ENCODE peak calls at places on chromosomes 7 and 10, in five cellular contexts. T is T47D, N is HCT116, J is HepG2, M is SK-N-SH. K is an unnamed sample.
A peak's percentile ranks its signal among the peaks of the same experiment; 100 is the strongest.

GRCh38 chr10:74967850-74968620 is 141.6 kb downstream of the KAT6B start:
- DNase-seq in N (no peak), M (no peak), J (peak; percentile 37), T (no peak), K (no peak)

GRCh38 chr7:82629583-82629982 is 186.0 kb upstream of the CACNA2D1 start:
- DNase-seq in T (no peak), N (no peak), M (no peak), J (no peak), K (no peak)

GRCh38 chr10:28763471-28763870 is 86.2 kb downstream of the BAMBI start:
- DNase-seq in J (no peak), T (no peak), N (no peak), M (no peak), K (no peak)

GRCh38 chr10:29636178-29636577 is 1.4 kb upstream of the SVIL start:
- DNase-seq in T (no peak), J (no peak), N (no peak), M (no peak), K (no peak)

GRCh38 chr10:18164093-18164492 is 23.9 kb downstream of the CACNB2 start:
- DNase-seq in M (no peak), N (no peak), J (no peak), T (no peak), K (no peak)

GRCh38 chr7:4841007-4841784 is 20.6 kb downstream of the PAPOLB start:
- DNase-seq in J (no peak), M (no peak), N (no peak), T (no peak), K (no peak)

GRCh38 chr10:101062231-101063161 is 707 bp downstream of the KAZALD1 start:
- DNase-seq in N (no peak), T (peak; percentile 47), M (peak; percentile 59), J (peak; percentile 68), K (no peak)

GRCh38 chr7:140625908-140626868 is 14.4 kb downstream of the DENND2A start:
- DNase-seq in J (no peak), T (no peak), N (no peak), M (peak; percentile 69), K (peak; percentile 69)

GRCh38 chr10:56116684-56117083 is 244.4 kb downstream of the ZWINT start:
- DNase-seq in J (peak; percentile 2), T (no peak), M (peak; percentile 2), N (no peak), K (no peak)

GRCh38 chr7:43108255-43109011 is 4.0 kb upstream of the HECW1 start:
- DNase-seq in J (peak; percentile 45), M (peak; percentile 76), N (peak; percentile 44), T (peak; percentile 78), K (peak; percentile 98)

GRCh38 chr10:93947055-93947454 is 46.7 kb upstream of the PLCE1 start:
- DNase-seq in M (no peak), N (no peak), T (no peak), J (peak; percentile 27), K (no peak)

GRCh38 chr10:126646101-126646500 is 24.4 kb downstream of the C10orf90 start:
- DNase-seq in T (no peak), M (no peak), N (no peak), J (no peak), K (no peak)

GRCh38 chr10:28284126-28284525 is 18.7 kb downstream of the MPP7 start:
- DNase-seq in M (no peak), J (peak; percentile 46), T (peak; percentile 26), N (no peak), K (no peak)

GRCh38 chr10:120732643-120733313 is 118.4 kb upstream of the WDR11 start:
- DNase-seq in N (no peak), J (no peak), M (no peak), T (no peak), K (no peak)

GRCh38 chr7:42414028-42414427 is 177.0 kb upstream of the GLI3 start:
- DNase-seq in T (no peak), M (no peak), J (no peak), N (no peak), K (no peak)

GRCh38 chr10:69809318-69809717 is 7.6 kb downstream of the COL13A1 start:
- DNase-seq in J (no peak), T (no peak), N (no peak), M (no peak), K (no peak)

GRCh38 chr10:69806266-69806665 is 4.6 kb downstream of the COL13A1 start:
- DNase-seq in T (no peak), N (no peak), M (no peak), J (no peak), K (no peak)

GRCh38 chr10:69807696-69808095 is 6.0 kb downstream of the COL13A1 start:
- DNase-seq in M (peak; percentile 32), T (no peak), N (peak; percentile 46), J (no peak), K (no peak)

GRCh38 chr10:69804775-69805174 is 3.1 kb downstream of the COL13A1 start:
- DNase-seq in M (no peak), T (no peak), J (no peak), N (no peak), K (no peak)

GRCh38 chr10:69807122-69807521 is 5.4 kb downstream of the COL13A1 start:
- DNase-seq in N (peak; percentile 45), T (no peak), J (no peak), M (no peak), K (no peak)
- TF ChIP-seq JUND in N (no peak), T (no peak), J (no peak), M (peak; percentile 53), K (no peak)

DNA sequence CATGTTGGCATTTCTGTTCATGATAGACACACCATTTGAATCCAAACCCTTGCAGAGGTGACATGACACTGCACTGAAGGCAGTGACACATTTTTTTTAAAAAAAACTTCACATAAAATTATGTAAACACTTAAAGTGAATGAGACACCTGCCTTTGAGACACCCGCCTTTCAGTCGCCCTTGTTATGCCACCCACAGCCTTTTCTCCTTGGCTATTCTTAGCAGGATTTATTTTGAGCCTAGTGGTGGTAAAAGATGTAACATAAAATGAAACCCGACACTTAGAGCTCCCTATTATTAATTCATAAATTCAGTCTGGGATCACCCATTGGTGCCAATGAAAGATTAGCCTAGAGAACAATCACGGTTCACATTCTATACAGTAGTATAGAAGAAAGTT is 161.3 kb downstream of the DYNC1I1 start:
- DNase-seq in N (no peak), M (no peak), T (no peak), J (no peak), K (no peak)
- TF ChIP-seq JUND in N (no peak), M (no peak), T (no peak), J (no peak), K (no peak)

GRCh38 chr10:3094565-3095168 is 27.3 kb downstream of the PFKP start:
- DNase-seq in N (no peak), M (no peak), J (peak; percentile 16), T (no peak), K (no peak)
- TF ChIP-seq JUND in N (no peak), M (no peak), J (no peak), T (no peak), K (no peak)

GRCh38 chr7:45923290-45923689 is 2.2 kb upstream of the IGFBP3 start:
- DNase-seq in T (peak; percentile 59), M (peak; percentile 78), J (peak; percentile 23), N (no peak), K (no peak)

GRCh38 chr7:45923818-45924217 is 2.7 kb upstream of the IGFBP3 start:
- DNase-seq in J (no peak), N (no peak), M (no peak), T (no peak), K (no peak)

GRCh38 chr7:45924283-45924682 is 3.2 kb upstream of the IGFBP3 start:
- DNase-seq in J (no peak), M (no peak), N (no peak), T (no peak), K (no peak)

GRCh38 chr7:45930967-45931366 is 9.9 kb upstream of the IGFBP3 start:
- DNase-seq in J (no peak), N (no peak), M (no peak), T (no peak), K (no peak)

DNA sequence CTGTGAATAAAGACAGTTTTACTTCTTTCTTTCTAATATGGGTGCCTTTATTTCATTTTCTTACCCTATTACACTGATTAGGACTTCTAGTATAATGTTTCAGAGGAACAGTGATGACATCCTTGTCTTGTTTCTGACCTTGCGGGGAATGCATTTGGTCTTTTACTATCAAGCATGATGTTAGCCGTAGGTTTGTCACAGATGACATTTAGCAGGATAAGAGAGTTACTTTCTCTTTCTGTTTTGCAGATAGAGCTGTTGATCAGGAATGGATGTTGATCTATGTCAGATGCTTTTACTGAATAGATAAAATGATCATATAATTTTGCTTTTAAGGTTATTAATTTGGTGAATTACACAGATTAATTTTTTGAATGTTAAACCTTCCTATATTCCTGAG is 6.7 kb upstream of the IGFBP3 start:
- DNase-seq in M (no peak), J (no peak), N (no peak), T (no peak), K (no peak)
- TF ChIP-seq JUND in M (no peak), J (no peak), N (no peak), T (no peak), K (no peak)

GRCh38 chr7:19798986-19799385 is 25.6 kb upstream of the TMEM196 start:
- DNase-seq in T (no peak), J (no peak), M (no peak), N (no peak), K (no peak)
- TF ChIP-seq JUND in T (no peak), J (no peak), M (no peak), N (no peak), K (no peak)

DNA sequence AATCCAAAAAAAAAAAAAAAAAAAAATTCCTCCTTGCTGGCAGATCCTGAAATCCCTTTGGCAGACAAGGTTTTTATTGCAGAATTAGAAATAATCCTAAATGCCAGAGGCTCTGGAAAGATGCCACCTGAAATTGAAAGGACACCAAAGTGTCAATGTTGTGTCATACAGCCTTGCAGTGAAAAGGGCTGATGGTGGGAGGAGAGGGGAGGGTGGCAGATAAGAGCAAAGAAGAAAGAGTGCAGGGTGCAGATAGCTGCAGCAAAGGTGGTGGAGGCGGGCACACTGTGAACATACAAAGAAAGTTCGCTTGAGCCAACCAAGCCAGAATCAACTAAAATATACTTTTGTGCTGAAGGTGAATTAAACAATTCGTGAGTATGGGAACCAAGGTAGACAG is 8.1 kb upstream of the OPTN start:
- DNase-seq in M (no peak), T (no peak), N (no peak), J (no peak), K (no peak)
- TF ChIP-seq JUND in M (no peak), T (no peak), N (no peak), J (no peak), K (no peak)

GRCh38 chr10:43679509-43679908 is 30.8 kb upstream of the ZNF32 start:
- DNase-seq in J (no peak), N (no peak), T (no peak), M (no peak), K (no peak)
- TF ChIP-seq JUND in J (no peak), N (no peak), T (no peak), M (no peak), K (no peak)

GRCh38 chr10:26879744-26880143 is 19.0 kb upstream of the ABI1 start:
- DNase-seq in T (peak; percentile 51), N (no peak), M (no peak), J (no peak), K (no peak)

GRCh38 chr10:26887611-26888215 is 27.0 kb upstream of the ABI1 start:
- DNase-seq in M (no peak), J (no peak), T (no peak), N (no peak), K (no peak)

GRCh38 chr10:26881600-26882331 is 21.0 kb upstream of the ABI1 start:
- DNase-seq in T (no peak), M (peak; percentile 58), J (peak; percentile 58), N (peak; percentile 69), K (no peak)
- TF ChIP-seq JUND in T (no peak), M (no peak), J (no peak), N (no peak), K (no peak)

GRCh38 chr10:72090326-72090725 is 2.0 kb upstream of the SPOCK2 start:
- DNase-seq in J (no peak), T (no peak), M (no peak), N (no peak), K (no peak)
- TF ChIP-seq JUND in J (no peak), T (no peak), M (no peak), N (no peak), K (no peak)